ENCODE peak calls at places on chromosomes 7 and 10, in four cellular contexts. One of them, this sample, is unnamed.

GRCh38 chr10:92844746-92845145 is 3.6 kb upstream of the EXOC6 start:
- DNase-seq in stimulated activated CD4-positive, alpha-beta T cell treated with anti-CD3 and anti-CD28 coated beads, Interleukin-2, amount 100 ng/mL, for 24 hours: no peak
- DNase-seq in Calu3: no peak
- DNase-seq in nucleus accumbens: no peak
- DNase-seq in this sample: no peak

GRCh38 chr7:116753130-116753529 is 81.1 kb downstream of the MET start:
- DNase-seq in stimulated activated CD4-positive, alpha-beta T cell treated with anti-CD3 and anti-CD28 coated beads, Interleukin-2, amount 100 ng/mL, for 24 hours: no peak
- DNase-seq in Calu3: no peak
- DNase-seq in nucleus accumbens: no peak
- DNase-seq in this sample: no peak

GRCh38 chr7:33423646-33424020 is 294.3 kb downstream of the BBS9 start:
- DNase-seq in stimulated activated CD4-positive, alpha-beta T cell treated with anti-CD3 and anti-CD28 coated beads, Interleukin-2, amount 100 ng/mL, for 24 hours: peak; percentile 7
- DNase-seq in Calu3: peak; percentile 55
- DNase-seq in nucleus accumbens: no peak
- DNase-seq in this sample: no peak

GRCh38 chr7:66205736-66206080 is 574 bp downstream of the TPST1 start:
- DNase-seq in stimulated activated CD4-positive, alpha-beta T cell treated with anti-CD3 and anti-CD28 coated beads, Interleukin-2, amount 100 ng/mL, for 24 hours: no peak
- DNase-seq in Calu3: no peak
- DNase-seq in nucleus accumbens: no peak
- DNase-seq in this sample: peak; percentile 42

GRCh38 chr7:45000096-45001032 is at the start of gene CCM2:
- DNase-seq in stimulated activated CD4-positive, alpha-beta T cell treated with anti-CD3 and anti-CD28 coated beads, Interleukin-2, amount 100 ng/mL, for 24 hours: no peak
- DNase-seq in Calu3: peak; percentile 53
- DNase-seq in nucleus accumbens: peak; percentile 24
- DNase-seq in this sample: peak; percentile 24

GRCh38 chr10:88117227-88117626 is 253.8 kb downstream of the PTEN start:
- DNase-seq in stimulated activated CD4-positive, alpha-beta T cell treated with anti-CD3 and anti-CD28 coated beads, Interleukin-2, amount 100 ng/mL, for 24 hours: peak; percentile 64
- DNase-seq in Calu3: no peak
- DNase-seq in nucleus accumbens: peak; percentile 6
- DNase-seq in this sample: no peak

GRCh38 chr10:35329520-35329919 is 6.8 kb upstream of the CCNY start:
- DNase-seq in stimulated activated CD4-positive, alpha-beta T cell treated with anti-CD3 and anti-CD28 coated beads, Interleukin-2, amount 100 ng/mL, for 24 hours: no peak
- DNase-seq in Calu3: no peak
- DNase-seq in nucleus accumbens: no peak
- DNase-seq in this sample: no peak

GRCh38 chr10:60856405-60856804 is 78.1 kb downstream of the CDK1 start:
- DNase-seq in stimulated activated CD4-positive, alpha-beta T cell treated with anti-CD3 and anti-CD28 coated beads, Interleukin-2, amount 100 ng/mL, for 24 hours: no peak
- DNase-seq in Calu3: no peak
- DNase-seq in nucleus accumbens: no peak
- DNase-seq in this sample: no peak

GRCh38 chr7:101882595-101883564 is 65.5 kb downstream of the CUX1 start:
- DNase-seq in stimulated activated CD4-positive, alpha-beta T cell treated with anti-CD3 and anti-CD28 coated beads, Interleukin-2, amount 100 ng/mL, for 24 hours: no peak
- DNase-seq in Calu3: peak; percentile 74
- DNase-seq in nucleus accumbens: peak; percentile 31
- DNase-seq in this sample: peak; percentile 54

GRCh38 chr7:22427122-22427503 is 70.2 kb upstream of the RAPGEF5 start:
- DNase-seq in stimulated activated CD4-positive, alpha-beta T cell treated with anti-CD3 and anti-CD28 coated beads, Interleukin-2, amount 100 ng/mL, for 24 hours: no peak
- DNase-seq in Calu3: no peak
- DNase-seq in nucleus accumbens: no peak
- DNase-seq in this sample: no peak

GRCh38 chr7:124566576-124566975 is 199.0 kb downstream of the GPR37 start:
- DNase-seq in stimulated activated CD4-positive, alpha-beta T cell treated with anti-CD3 and anti-CD28 coated beads, Interleukin-2, amount 100 ng/mL, for 24 hours: no peak
- DNase-seq in Calu3: no peak
- DNase-seq in nucleus accumbens: no peak
- DNase-seq in this sample: no peak

GRCh38 chr7:36039243-36039642 is 113.8 kb upstream of the EEPD1 start:
- DNase-seq in stimulated activated CD4-positive, alpha-beta T cell treated with anti-CD3 and anti-CD28 coated beads, Interleukin-2, amount 100 ng/mL, for 24 hours: no peak
- DNase-seq in Calu3: no peak
- DNase-seq in nucleus accumbens: no peak
- DNase-seq in this sample: no peak

GRCh38 chr7:45656431-45656830 is 82.3 kb downstream of the ADCY1 start:
- DNase-seq in stimulated activated CD4-positive, alpha-beta T cell treated with anti-CD3 and anti-CD28 coated beads, Interleukin-2, amount 100 ng/mL, for 24 hours: no peak
- DNase-seq in Calu3: no peak
- DNase-seq in nucleus accumbens: no peak
- DNase-seq in this sample: no peak

GRCh38 chr10:26441491-26442214 is 3.5 kb downstream of the APBB1IP start:
- DNase-seq in stimulated activated CD4-positive, alpha-beta T cell treated with anti-CD3 and anti-CD28 coated beads, Interleukin-2, amount 100 ng/mL, for 24 hours: no peak
- DNase-seq in Calu3: no peak
- DNase-seq in nucleus accumbens: no peak
- DNase-seq in this sample: no peak

GRCh38 chr10:132696728-132697567 is 89.0 kb downstream of the NKX6-2 start:
- DNase-seq in stimulated activated CD4-positive, alpha-beta T cell treated with anti-CD3 and anti-CD28 coated beads, Interleukin-2, amount 100 ng/mL, for 24 hours: no peak
- DNase-seq in Calu3: no peak
- DNase-seq in nucleus accumbens: no peak
- DNase-seq in this sample: peak; percentile 0

GRCh38 chr10:99329238-99329890 is at the start of gene CNNM1:
- DNase-seq in stimulated activated CD4-positive, alpha-beta T cell treated with anti-CD3 and anti-CD28 coated beads, Interleukin-2, amount 100 ng/mL, for 24 hours: peak; percentile 63
- DNase-seq in Calu3: peak; percentile 49
- DNase-seq in nucleus accumbens: peak; percentile 79
- DNase-seq in this sample: peak; percentile 60

GRCh38 chr10:125584954-125585353 is 98.0 kb downstream of the TEX36 start:
- DNase-seq in stimulated activated CD4-positive, alpha-beta T cell treated with anti-CD3 and anti-CD28 coated beads, Interleukin-2, amount 100 ng/mL, for 24 hours: no peak
- DNase-seq in Calu3: no peak
- DNase-seq in nucleus accumbens: no peak
- DNase-seq in this sample: no peak

GRCh38 chr10:110569736-110570135 is 2.2 kb downstream of the SMC3 start:
- DNase-seq in stimulated activated CD4-positive, alpha-beta T cell treated with anti-CD3 and anti-CD28 coated beads, Interleukin-2, amount 100 ng/mL, for 24 hours: no peak
- DNase-seq in Calu3: no peak
- DNase-seq in nucleus accumbens: no peak
- DNase-seq in this sample: no peak

GRCh38 chr7:66267249-66267648 is 62.1 kb downstream of the TPST1 start:
- DNase-seq in stimulated activated CD4-positive, alpha-beta T cell treated with anti-CD3 and anti-CD28 coated beads, Interleukin-2, amount 100 ng/mL, for 24 hours: no peak
- DNase-seq in Calu3: no peak
- DNase-seq in nucleus accumbens: no peak
- DNase-seq in this sample: no peak

GRCh38 chr7:54629771-54630170 is 87.6 kb downstream of the VSTM2A start:
- DNase-seq in stimulated activated CD4-positive, alpha-beta T cell treated with anti-CD3 and anti-CD28 coated beads, Interleukin-2, amount 100 ng/mL, for 24 hours: no peak
- DNase-seq in Calu3: no peak
- DNase-seq in nucleus accumbens: no peak
- DNase-seq in this sample: no peak

GRCh38 chr7:107384025-107384424 is 85.8 kb upstream of the GPR22 start:
- DNase-seq in stimulated activated CD4-positive, alpha-beta T cell treated with anti-CD3 and anti-CD28 coated beads, Interleukin-2, amount 100 ng/mL, for 24 hours: no peak
- DNase-seq in Calu3: no peak
- DNase-seq in nucleus accumbens: no peak
- DNase-seq in this sample: no peak

GRCh38 chr7:92841192-92841591 is 4.8 kb upstream of the CDK6 start:
- DNase-seq in stimulated activated CD4-positive, alpha-beta T cell treated with anti-CD3 and anti-CD28 coated beads, Interleukin-2, amount 100 ng/mL, for 24 hours: no peak
- DNase-seq in Calu3: no peak
- DNase-seq in nucleus accumbens: no peak
- DNase-seq in this sample: no peak

GRCh38 chr7:128880791-128881457 is 18.3 kb downstream of the ATP6V1F start:
- DNase-seq in stimulated activated CD4-positive, alpha-beta T cell treated with anti-CD3 and anti-CD28 coated beads, Interleukin-2, amount 100 ng/mL, for 24 hours: no peak
- DNase-seq in Calu3: no peak
- DNase-seq in nucleus accumbens: no peak
- DNase-seq in this sample: no peak

GRCh38 chr10:125175807-125176206 is 15.4 kb upstream of the CTBP2 start:
- DNase-seq in stimulated activated CD4-positive, alpha-beta T cell treated with anti-CD3 and anti-CD28 coated beads, Interleukin-2, amount 100 ng/mL, for 24 hours: no peak
- DNase-seq in Calu3: no peak
- DNase-seq in nucleus accumbens: no peak
- DNase-seq in this sample: no peak

GRCh38 chr10:13555884-13556529 is 27.2 kb upstream of the BEND7 start:
- DNase-seq in stimulated activated CD4-positive, alpha-beta T cell treated with anti-CD3 and anti-CD28 coated beads, Interleukin-2, amount 100 ng/mL, for 24 hours: no peak
- DNase-seq in Calu3: no peak
- DNase-seq in nucleus accumbens: no peak
- DNase-seq in this sample: no peak

GRCh38 chr10:91391915-91392314 is 18.2 kb upstream of the HECTD2 start:
- DNase-seq in stimulated activated CD4-positive, alpha-beta T cell treated with anti-CD3 and anti-CD28 coated beads, Interleukin-2, amount 100 ng/mL, for 24 hours: no peak
- DNase-seq in Calu3: no peak
- DNase-seq in nucleus accumbens: no peak
- DNase-seq in this sample: no peak

GRCh38 chr10:103246328-103246727 is 641 bp downstream of the RPEL1 start:
- DNase-seq in stimulated activated CD4-positive, alpha-beta T cell treated with anti-CD3 and anti-CD28 coated beads, Interleukin-2, amount 100 ng/mL, for 24 hours: no peak
- DNase-seq in Calu3: no peak
- DNase-seq in nucleus accumbens: no peak
- DNase-seq in this sample: no peak

GRCh38 chr10:110901954-110902819 is 16.8 kb downstream of the BBIP1 start:
- DNase-seq in stimulated activated CD4-positive, alpha-beta T cell treated with anti-CD3 and anti-CD28 coated beads, Interleukin-2, amount 100 ng/mL, for 24 hours: peak; percentile 14
- DNase-seq in Calu3: peak; percentile 8
- DNase-seq in nucleus accumbens: peak; percentile 31
- DNase-seq in this sample: peak; percentile 8

GRCh38 chr10:13268310-13268709 is 31.6 kb downstream of the PHYH start:
- DNase-seq in stimulated activated CD4-positive, alpha-beta T cell treated with anti-CD3 and anti-CD28 coated beads, Interleukin-2, amount 100 ng/mL, for 24 hours: no peak
- DNase-seq in Calu3: no peak
- DNase-seq in nucleus accumbens: no peak
- DNase-seq in this sample: no peak

GRCh38 chr7:39888171-39888853 is 61.7 kb upstream of the CDK13 start:
- DNase-seq in stimulated activated CD4-positive, alpha-beta T cell treated with anti-CD3 and anti-CD28 coated beads, Interleukin-2, amount 100 ng/mL, for 24 hours: no peak
- DNase-seq in Calu3: peak; percentile 55
- DNase-seq in nucleus accumbens: no peak
- DNase-seq in this sample: no peak

This sample was measured in Ammon's horn.